ENCODE peak calls at places on chromosome 3, in nine cellular contexts. One of them, this sample, is unnamed.
A peak's percentile ranks its signal among the peaks of the same experiment; 100 is the strongest.

GRCh38 chr3:69647710-69648109 is 91.6 kb upstream of the MITF start:
- DNase-seq in choroid plexus epithelial cell: peak; percentile 58
- DNase-seq in GM12864: no peak
- DNase-seq in epithelial cell of esophagus: no peak
- DNase-seq in fibroblast of pulmonary artery: peak; percentile 53
- DNase-seq in suprapubic skin: no peak
- DNase-seq in kidney: no peak
- DNase-seq in cardiac fibroblast: peak; percentile 42
- DNase-seq in OCI-LY7: no peak
- DNase-seq in this sample: no peak

GRCh38 chr3:39103324-39103693 is 4.1 kb downstream of the GORASP1 start:
- DNase-seq in cardiac fibroblast: no peak
- DNase-seq in choroid plexus epithelial cell: no peak
- DNase-seq in kidney: no peak
- DNase-seq in OCI-LY7: peak; percentile 37
- DNase-seq in GM12864: no peak
- DNase-seq in epithelial cell of esophagus: no peak
- DNase-seq in fibroblast of pulmonary artery: no peak
- DNase-seq in suprapubic skin: no peak
- DNase-seq in this sample: no peak

GRCh38 chr3:43144811-43145490 is 39.1 kb upstream of the POMGNT2 start:
- DNase-seq in epithelial cell of esophagus: peak; percentile 7
- DNase-seq in fibroblast of pulmonary artery: peak; percentile 83
- DNase-seq in kidney: no peak
- DNase-seq in choroid plexus epithelial cell: peak; percentile 56
- DNase-seq in GM12864: no peak
- DNase-seq in OCI-LY7: no peak
- DNase-seq in suprapubic skin: no peak
- DNase-seq in cardiac fibroblast: peak; percentile 77
- DNase-seq in this sample: peak; percentile 91

GRCh38 chr3:40043444-40043755 is 234.0 kb downstream of the MYRIP start:
- DNase-seq in fibroblast of pulmonary artery: peak; percentile 70
- DNase-seq in GM12864: no peak
- DNase-seq in OCI-LY7: no peak
- DNase-seq in suprapubic skin: no peak
- DNase-seq in kidney: no peak
- DNase-seq in choroid plexus epithelial cell: peak; percentile 38
- DNase-seq in cardiac fibroblast: peak; percentile 76
- DNase-seq in epithelial cell of esophagus: peak; percentile 74
- DNase-seq in this sample: no peak

GRCh38 chr3:160665231-160665630 is 11.7 kb upstream of the ARL14 start:
- DNase-seq in OCI-LY7: no peak
- DNase-seq in cardiac fibroblast: no peak
- DNase-seq in suprapubic skin: no peak
- DNase-seq in kidney: no peak
- DNase-seq in epithelial cell of esophagus: no peak
- DNase-seq in fibroblast of pulmonary artery: no peak
- DNase-seq in GM12864: peak; percentile 46
- DNase-seq in choroid plexus epithelial cell: no peak
- DNase-seq in this sample: no peak

GRCh38 chr3:188827593-188827992 is 344.2 kb upstream of the TPRG1 start:
- DNase-seq in epithelial cell of esophagus: no peak
- DNase-seq in suprapubic skin: no peak
- DNase-seq in OCI-LY7: no peak
- DNase-seq in choroid plexus epithelial cell: peak; percentile 45
- DNase-seq in kidney: no peak
- DNase-seq in cardiac fibroblast: no peak
- DNase-seq in GM12864: no peak
- DNase-seq in fibroblast of pulmonary artery: no peak
- DNase-seq in this sample: no peak

GRCh38 chr3:19226516-19226915 is 78.2 kb downstream of the KCNH8 start:
- DNase-seq in OCI-LY7: no peak
- DNase-seq in choroid plexus epithelial cell: no peak
- DNase-seq in cardiac fibroblast: no peak
- DNase-seq in suprapubic skin: no peak
- DNase-seq in kidney: no peak
- DNase-seq in epithelial cell of esophagus: no peak
- DNase-seq in GM12864: no peak
- DNase-seq in fibroblast of pulmonary artery: no peak
- DNase-seq in this sample: no peak

GRCh38 chr3:8589880-8590556 is 54.6 kb downstream of the SSUH2 start:
- DNase-seq in kidney: no peak
- DNase-seq in OCI-LY7: no peak
- DNase-seq in suprapubic skin: no peak
- DNase-seq in GM12864: no peak
- DNase-seq in choroid plexus epithelial cell: peak; percentile 74
- DNase-seq in cardiac fibroblast: peak; percentile 49
- DNase-seq in epithelial cell of esophagus: peak; percentile 29
- DNase-seq in fibroblast of pulmonary artery: no peak
- DNase-seq in this sample: no peak

GRCh38 chr3:24182756-24183155 is 237.7 kb downstream of the NR1D2 start:
- DNase-seq in GM12864: no peak
- DNase-seq in kidney: no peak
- DNase-seq in OCI-LY7: no peak
- DNase-seq in fibroblast of pulmonary artery: no peak
- DNase-seq in choroid plexus epithelial cell: no peak
- DNase-seq in epithelial cell of esophagus: no peak
- DNase-seq in cardiac fibroblast: no peak
- DNase-seq in suprapubic skin: no peak
- DNase-seq in this sample: no peak

GRCh38 chr3:184491867-184492615 is 69.5 kb upstream of the EPHB3 start:
- DNase-seq in GM12864: no peak
- DNase-seq in epithelial cell of esophagus: peak; percentile 23
- DNase-seq in OCI-LY7: no peak
- DNase-seq in suprapubic skin: no peak
- DNase-seq in fibroblast of pulmonary artery: no peak
- DNase-seq in kidney: peak; percentile 69
- DNase-seq in cardiac fibroblast: no peak
- DNase-seq in choroid plexus epithelial cell: no peak
- DNase-seq in this sample: peak; percentile 90

GRCh38 chr3:155352900-155353490 is 59.5 kb upstream of the STRIT1 start:
- DNase-seq in epithelial cell of esophagus: peak; percentile 48
- DNase-seq in fibroblast of pulmonary artery: peak; percentile 53
- DNase-seq in kidney: no peak
- DNase-seq in GM12864: no peak
- DNase-seq in choroid plexus epithelial cell: peak; percentile 66
- DNase-seq in cardiac fibroblast: peak; percentile 52
- DNase-seq in OCI-LY7: peak; percentile 67
- DNase-seq in suprapubic skin: no peak
- DNase-seq in this sample: no peak

GRCh38 chr3:198080521-198081384 is 120.7 kb downstream of the LMLN start:
- DNase-seq in GM12864: no peak
- DNase-seq in fibroblast of pulmonary artery: peak; percentile 68
- DNase-seq in OCI-LY7: peak; percentile 83
- DNase-seq in suprapubic skin: peak; percentile 80
- DNase-seq in cardiac fibroblast: peak; percentile 73
- DNase-seq in epithelial cell of esophagus: peak; percentile 77
- DNase-seq in kidney: peak; percentile 84
- DNase-seq in choroid plexus epithelial cell: peak; percentile 63
- DNase-seq in this sample: no peak

GRCh38 chr3:198079771-198080520 is 119.9 kb downstream of the LMLN start:
- DNase-seq in epithelial cell of esophagus: peak; percentile 78
- DNase-seq in suprapubic skin: no peak
- DNase-seq in OCI-LY7: peak; percentile 34
- DNase-seq in fibroblast of pulmonary artery: peak; percentile 10
- DNase-seq in cardiac fibroblast: peak; percentile 5
- DNase-seq in GM12864: no peak
- DNase-seq in choroid plexus epithelial cell: peak; percentile 23
- DNase-seq in kidney: no peak
- DNase-seq in this sample: no peak

GRCh38 chr3:198076722-198077308 is 116.8 kb downstream of the LMLN start:
- DNase-seq in GM12864: no peak
- DNase-seq in suprapubic skin: no peak
- DNase-seq in fibroblast of pulmonary artery: no peak
- DNase-seq in kidney: no peak
- DNase-seq in cardiac fibroblast: no peak
- DNase-seq in epithelial cell of esophagus: no peak
- DNase-seq in OCI-LY7: no peak
- DNase-seq in choroid plexus epithelial cell: no peak
- DNase-seq in this sample: no peak

DNA sequence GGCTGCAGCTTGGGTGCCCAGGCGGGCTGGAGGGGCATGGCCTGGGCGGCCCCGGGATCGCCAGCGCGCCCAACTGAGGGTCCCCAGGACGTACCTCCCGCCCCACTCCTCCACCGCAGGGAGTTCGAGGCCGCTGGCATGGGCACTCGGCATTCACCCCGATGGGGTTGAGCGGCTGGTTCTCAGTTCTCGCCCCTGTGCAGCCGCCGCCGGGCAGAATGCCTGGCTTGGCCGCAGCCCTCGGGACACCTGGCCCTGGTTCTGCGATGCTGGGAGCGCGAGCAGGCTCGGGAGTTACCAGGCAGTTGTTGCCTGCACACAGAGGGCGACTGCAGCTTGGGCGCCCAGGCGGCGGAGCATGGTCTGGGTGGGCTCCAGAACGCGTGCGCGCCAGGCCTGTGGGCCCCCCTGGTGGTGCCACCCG is 121.4 kb downstream of the LMLN start:
- DNase-seq in fibroblast of pulmonary artery: no peak
- DNase-seq in OCI-LY7: no peak
- DNase-seq in GM12864: no peak
- DNase-seq in cardiac fibroblast: no peak
- DNase-seq in choroid plexus epithelial cell: no peak
- DNase-seq in epithelial cell of esophagus: no peak
- DNase-seq in suprapubic skin: no peak
- DNase-seq in kidney: no peak
- DNase-seq in this sample: no peak
- H3K4me3 ChIP-seq in fibroblast of pulmonary artery: no peak overlapping the region
- H3K4me3 ChIP-seq in OCI-LY7: no peak overlapping the region
- H3K4me3 ChIP-seq in GM12864: no peak overlapping the region
- H3K4me3 ChIP-seq in cardiac fibroblast: no peak overlapping the region
- H3K4me3 ChIP-seq in choroid plexus epithelial cell: no peak overlapping the region
- H3K4me3 ChIP-seq in epithelial cell of esophagus: no peak overlapping the region
- H3K4me3 ChIP-seq in suprapubic skin: peak overlapping the region; percentile 43
- H3K4me3 ChIP-seq in kidney: no peak overlapping the region
- H3K4me3 ChIP-seq in this sample: peak overlapping the region; percentile 59

GRCh38 chr3:11641316-11641682 is 2.4 kb downstream of the VGLL4 start:
- DNase-seq in suprapubic skin: no peak
- DNase-seq in cardiac fibroblast: peak; percentile 50
- DNase-seq in choroid plexus epithelial cell: peak; percentile 50
- DNase-seq in kidney: no peak
- DNase-seq in GM12864: no peak
- DNase-seq in fibroblast of pulmonary artery: peak; percentile 45
- DNase-seq in epithelial cell of esophagus: no peak
- DNase-seq in OCI-LY7: no peak
- DNase-seq in this sample: no peak
- H3K4me3 ChIP-seq in suprapubic skin: peak overlapping the region; percentile 70
- H3K4me3 ChIP-seq in cardiac fibroblast: peak overlapping the region; percentile 69
- H3K4me3 ChIP-seq in choroid plexus epithelial cell: peak overlapping the region; percentile 76
- H3K4me3 ChIP-seq in kidney: peak overlapping the region; percentile 84
- H3K4me3 ChIP-seq in GM12864: peak overlapping the region; percentile 85
- H3K4me3 ChIP-seq in fibroblast of pulmonary artery: peak overlapping the region; percentile 78
- H3K4me3 ChIP-seq in epithelial cell of esophagus: no peak overlapping the region
- H3K4me3 ChIP-seq in OCI-LY7: peak overlapping the region; percentile 86
- H3K4me3 ChIP-seq in this sample: peak overlapping the region; percentile 72

GRCh38 chr3:87173776-87174175 is 53.3 kb upstream of the CHMP2B start:
- DNase-seq in cardiac fibroblast: no peak
- DNase-seq in kidney: no peak
- DNase-seq in suprapubic skin: no peak
- DNase-seq in choroid plexus epithelial cell: no peak
- DNase-seq in OCI-LY7: no peak
- DNase-seq in GM12864: no peak
- DNase-seq in fibroblast of pulmonary artery: no peak
- DNase-seq in epithelial cell of esophagus: no peak
- DNase-seq in this sample: no peak

GRCh38 chr3:87173071-87173470 is 54.0 kb upstream of the CHMP2B start:
- DNase-seq in epithelial cell of esophagus: no peak
- DNase-seq in fibroblast of pulmonary artery: peak; percentile 17
- DNase-seq in suprapubic skin: no peak
- DNase-seq in kidney: no peak
- DNase-seq in cardiac fibroblast: peak; percentile 5
- DNase-seq in OCI-LY7: no peak
- DNase-seq in choroid plexus epithelial cell: peak; percentile 20
- DNase-seq in GM12864: no peak
- DNase-seq in this sample: no peak

GRCh38 chr3:87164245-87164644 is 62.9 kb upstream of the CHMP2B start:
- DNase-seq in choroid plexus epithelial cell: no peak
- DNase-seq in fibroblast of pulmonary artery: no peak
- DNase-seq in kidney: no peak
- DNase-seq in OCI-LY7: no peak
- DNase-seq in epithelial cell of esophagus: no peak
- DNase-seq in suprapubic skin: no peak
- DNase-seq in GM12864: no peak
- DNase-seq in cardiac fibroblast: no peak
- DNase-seq in this sample: no peak

DNA sequence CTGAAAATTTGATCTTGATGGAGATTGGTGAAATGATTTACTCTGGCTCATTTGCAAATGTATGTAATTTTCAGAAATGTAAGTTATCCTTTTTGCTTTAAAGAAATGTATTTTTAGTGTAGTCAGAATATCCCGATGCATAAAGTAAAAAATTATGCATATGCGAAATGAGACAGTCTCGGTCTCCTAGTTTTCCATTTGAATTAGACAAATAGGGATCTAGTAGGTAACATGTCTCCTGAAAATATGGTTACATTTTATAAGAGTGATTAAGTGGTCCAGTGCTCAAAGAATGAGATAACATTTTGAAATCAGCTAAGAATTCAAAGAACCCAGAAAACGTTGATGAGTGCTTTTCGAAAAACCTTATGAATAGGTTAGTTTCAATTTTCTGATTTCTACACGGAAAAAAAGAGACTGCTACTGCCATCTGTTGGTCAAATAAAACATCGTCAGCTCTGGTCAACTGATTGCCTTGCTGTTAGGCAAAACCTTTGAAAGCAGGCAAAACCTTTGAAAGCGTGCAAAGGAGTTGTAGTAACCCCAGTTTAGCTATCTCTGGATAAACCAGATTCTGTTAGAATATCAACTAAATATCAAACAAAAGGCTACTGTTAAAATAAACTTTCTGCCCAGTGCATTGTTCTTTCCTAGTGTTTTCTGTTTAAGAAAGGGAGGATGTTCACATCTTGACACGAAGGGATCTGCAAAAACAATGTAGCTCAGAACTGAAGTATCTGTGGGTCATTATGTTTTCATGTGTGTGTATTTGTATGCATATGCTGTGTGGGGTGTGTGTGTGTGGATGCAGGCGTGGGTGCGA is 59.3 kb upstream of the CHMP2B start:
- DNase-seq in fibroblast of pulmonary artery: peak; percentile 76
- DNase-seq in kidney: no peak
- DNase-seq in suprapubic skin: no peak
- DNase-seq in GM12864: peak; percentile 10
- DNase-seq in choroid plexus epithelial cell: peak; percentile 80
- DNase-seq in epithelial cell of esophagus: peak; percentile 59
- DNase-seq in OCI-LY7: peak; percentile 46
- DNase-seq in cardiac fibroblast: peak; percentile 70
- DNase-seq in this sample: no peak
- H3K4me3 ChIP-seq in fibroblast of pulmonary artery: peak overlapping the region; percentile 48
- H3K4me3 ChIP-seq in kidney: peak overlapping the region; percentile 53
- H3K4me3 ChIP-seq in suprapubic skin: peak overlapping the region; percentile 32
- H3K4me3 ChIP-seq in GM12864: no peak overlapping the region
- H3K4me3 ChIP-seq in choroid plexus epithelial cell: peak overlapping the region; percentile 46
- H3K4me3 ChIP-seq in epithelial cell of esophagus: peak overlapping the region; percentile 15
- H3K4me3 ChIP-seq in OCI-LY7: no peak overlapping the region
- H3K4me3 ChIP-seq in cardiac fibroblast: peak overlapping the region; percentile 26
- H3K4me3 ChIP-seq in this sample: peak overlapping the region; percentile 36

DNA sequence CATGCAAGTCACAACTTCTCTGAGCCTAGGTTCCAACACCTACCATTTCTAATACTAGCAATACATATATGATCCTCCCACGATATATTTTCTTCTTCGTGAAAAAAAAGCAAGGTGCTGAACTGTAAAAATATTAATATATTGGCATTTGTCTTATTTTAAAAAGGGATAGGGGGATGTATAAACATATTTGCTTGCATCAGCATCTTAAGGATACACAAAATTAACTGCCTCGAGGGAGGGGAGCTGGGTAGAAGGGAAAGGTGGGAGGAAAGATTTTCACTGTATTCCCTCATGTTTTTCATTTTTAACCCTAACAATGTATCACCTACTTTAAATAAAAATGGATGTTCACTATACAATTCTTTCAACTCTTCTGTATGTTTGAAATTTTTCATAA is 1.3 kb downstream of the HACD2 start:
- DNase-seq in choroid plexus epithelial cell: no peak
- DNase-seq in cardiac fibroblast: no peak
- DNase-seq in OCI-LY7: no peak
- DNase-seq in fibroblast of pulmonary artery: no peak
- DNase-seq in epithelial cell of esophagus: no peak
- DNase-seq in kidney: no peak
- DNase-seq in suprapubic skin: no peak
- DNase-seq in GM12864: no peak
- DNase-seq in this sample: no peak
- H3K4me3 ChIP-seq in choroid plexus epithelial cell: no peak overlapping the region
- H3K4me3 ChIP-seq in cardiac fibroblast: peak overlapping the region; percentile 61
- H3K4me3 ChIP-seq in OCI-LY7: peak overlapping the region; percentile 97
- H3K4me3 ChIP-seq in fibroblast of pulmonary artery: no peak overlapping the region
- H3K4me3 ChIP-seq in epithelial cell of esophagus: peak overlapping the region; percentile 96
- H3K4me3 ChIP-seq in kidney: no peak overlapping the region
- H3K4me3 ChIP-seq in suprapubic skin: peak overlapping the region; percentile 94
- H3K4me3 ChIP-seq in GM12864: peak overlapping the region; percentile 82
- H3K4me3 ChIP-seq in this sample: no peak overlapping the region